ENCODE peak calls at places on chromosomes 2 and 18, in six cellular contexts. One of them, this sample, is unnamed.

GRCh38 chr2:120486946-120487345 is 141.0 kb downstream of the INHBB start:
- DNase-seq in A549: no peak
- DNase-seq in stomach: no peak
- DNase-seq in fibroblast of lung: no peak
- DNase-seq in activated B cell treated with CpG ODN at 0.5 μM for 24 hours: no peak
- DNase-seq in brain microvascular endothelial cell: peak
- DNase-seq in this sample: no peak

GRCh38 chr2:173401716-173402326 is 47.1 kb downstream of the CDCA7 start:
- DNase-seq in A549: no peak
- DNase-seq in stomach: no peak
- DNase-seq in fibroblast of lung: no peak
- DNase-seq in activated B cell treated with CpG ODN at 0.5 μM for 24 hours: no peak
- DNase-seq in brain microvascular endothelial cell: peak
- DNase-seq in this sample: no peak

GRCh38 chr2:169329669-169330554 is 32.4 kb downstream of the LRP2 start:
- DNase-seq in A549: no peak
- DNase-seq in stomach: no peak
- DNase-seq in fibroblast of lung: no peak
- DNase-seq in activated B cell treated with CpG ODN at 0.5 μM for 24 hours: no peak
- DNase-seq in brain microvascular endothelial cell: no peak
- DNase-seq in this sample: no peak

GRCh38 chr2:73890301-73891092 is 2.3 kb upstream of the ACTG2 start:
- DNase-seq in A549: no peak
- DNase-seq in stomach: no peak
- DNase-seq in fibroblast of lung: no peak
- DNase-seq in activated B cell treated with CpG ODN at 0.5 μM for 24 hours: no peak
- DNase-seq in brain microvascular endothelial cell: no peak
- DNase-seq in this sample: no peak

GRCh38 chr2:159879061-159879604 is 81.1 kb upstream of the CD302 start:
- DNase-seq in A549: no peak
- DNase-seq in stomach: no peak
- DNase-seq in fibroblast of lung: peak
- DNase-seq in activated B cell treated with CpG ODN at 0.5 μM for 24 hours: no peak
- DNase-seq in brain microvascular endothelial cell: peak
- DNase-seq in this sample: no peak

GRCh38 chr2:98649135-98649991 is 41.0 kb downstream of the UNC50 start:
- DNase-seq in A549: peak
- DNase-seq in stomach: peak
- DNase-seq in fibroblast of lung: peak
- DNase-seq in activated B cell treated with CpG ODN at 0.5 μM for 24 hours: peak
- DNase-seq in brain microvascular endothelial cell: peak
- DNase-seq in this sample: no peak

GRCh38 chr18:48833701-48834394 is 116.9 kb downstream of the SMAD7 start:
- DNase-seq in A549: no peak
- DNase-seq in stomach: peak
- DNase-seq in fibroblast of lung: no peak
- DNase-seq in activated B cell treated with CpG ODN at 0.5 μM for 24 hours: peak
- DNase-seq in brain microvascular endothelial cell: no peak
- DNase-seq in this sample: no peak

GRCh38 chr2:96537734-96538486 is 1.4 kb downstream of the ARID5A start:
- DNase-seq in A549: no peak
- DNase-seq in stomach: no peak
- DNase-seq in fibroblast of lung: no peak
- DNase-seq in activated B cell treated with CpG ODN at 0.5 μM for 24 hours: peak
- DNase-seq in brain microvascular endothelial cell: no peak
- DNase-seq in this sample: no peak

GRCh38 chr18:63472380-63472779 is 4.4 kb upstream of the SERPINB5 start:
- DNase-seq in A549: peak
- DNase-seq in stomach: no peak
- DNase-seq in fibroblast of lung: no peak
- DNase-seq in activated B cell treated with CpG ODN at 0.5 μM for 24 hours: no peak
- DNase-seq in brain microvascular endothelial cell: no peak
- DNase-seq in this sample: no peak

GRCh38 chr2:8003462-8004075 is 678.3 kb upstream of the ID2 start:
- DNase-seq in A549: no peak
- DNase-seq in stomach: no peak
- DNase-seq in fibroblast of lung: peak
- DNase-seq in activated B cell treated with CpG ODN at 0.5 μM for 24 hours: no peak
- DNase-seq in brain microvascular endothelial cell: peak
- DNase-seq in this sample: no peak

GRCh38 chr2:70656421-70657010 is 102.9 kb upstream of the TGFA start:
- DNase-seq in A549: no peak
- DNase-seq in stomach: no peak
- DNase-seq in fibroblast of lung: no peak
- DNase-seq in activated B cell treated with CpG ODN at 0.5 μM for 24 hours: no peak
- DNase-seq in brain microvascular endothelial cell: no peak
- DNase-seq in this sample: no peak

GRCh38 chr2:201618744-201619654 is 24.3 kb downstream of the TMEM237 start:
- DNase-seq in A549: no peak
- DNase-seq in stomach: peak
- DNase-seq in fibroblast of lung: peak
- DNase-seq in activated B cell treated with CpG ODN at 0.5 μM for 24 hours: no peak
- DNase-seq in brain microvascular endothelial cell: peak
- DNase-seq in this sample: no peak

GRCh38 chr2:25521665-25522387 is 151.6 kb downstream of the DTNB start:
- DNase-seq in A549: peak
- DNase-seq in stomach: no peak
- DNase-seq in fibroblast of lung: peak
- DNase-seq in activated B cell treated with CpG ODN at 0.5 μM for 24 hours: no peak
- DNase-seq in brain microvascular endothelial cell: peak
- DNase-seq in this sample: no peak

GRCh38 chr2:73205611-73206010 is 3.2 kb downstream of the NOTO start:
- DNase-seq in A549: no peak
- DNase-seq in stomach: no peak
- DNase-seq in fibroblast of lung: no peak
- DNase-seq in activated B cell treated with CpG ODN at 0.5 μM for 24 hours: no peak
- DNase-seq in brain microvascular endothelial cell: no peak
- DNase-seq in this sample: no peak

GRCh38 chr2:193837368-193837767 is 1642.6 kb upstream of the TMEFF2 start:
- DNase-seq in A549: no peak
- DNase-seq in stomach: no peak
- DNase-seq in fibroblast of lung: no peak
- DNase-seq in activated B cell treated with CpG ODN at 0.5 μM for 24 hours: no peak
- DNase-seq in brain microvascular endothelial cell: no peak
- DNase-seq in this sample: no peak

GRCh38 chr2:53234548-53234903 is 533.1 kb upstream of the CHAC2 start:
- DNase-seq in A549: no peak
- DNase-seq in stomach: no peak
- DNase-seq in fibroblast of lung: peak
- DNase-seq in activated B cell treated with CpG ODN at 0.5 μM for 24 hours: no peak
- DNase-seq in brain microvascular endothelial cell: no peak
- DNase-seq in this sample: no peak

GRCh38 chr18:36394486-36394885 is 97.0 kb downstream of the FHOD3 start:
- DNase-seq in A549: no peak
- DNase-seq in stomach: no peak
- DNase-seq in fibroblast of lung: no peak
- DNase-seq in activated B cell treated with CpG ODN at 0.5 μM for 24 hours: no peak
- DNase-seq in brain microvascular endothelial cell: no peak
- DNase-seq in this sample: no peak

GRCh38 chr2:214311931-214312749 is 98.7 kb upstream of the VWC2L start:
- DNase-seq in A549: no peak
- DNase-seq in stomach: no peak
- DNase-seq in fibroblast of lung: no peak
- DNase-seq in activated B cell treated with CpG ODN at 0.5 μM for 24 hours: no peak
- DNase-seq in brain microvascular endothelial cell: no peak
- DNase-seq in this sample: no peak

GRCh38 chr18:39481281-39481680 is 1915.7 kb upstream of the CELF4 start:
- DNase-seq in A549: no peak
- DNase-seq in stomach: no peak
- DNase-seq in fibroblast of lung: peak
- DNase-seq in activated B cell treated with CpG ODN at 0.5 μM for 24 hours: no peak
- DNase-seq in brain microvascular endothelial cell: no peak
- DNase-seq in this sample: no peak

GRCh38 chr2:134408791-134409190 is 154.9 kb downstream of the MGAT5 start:
- DNase-seq in A549: no peak
- DNase-seq in stomach: no peak
- DNase-seq in fibroblast of lung: peak
- DNase-seq in activated B cell treated with CpG ODN at 0.5 μM for 24 hours: no peak
- DNase-seq in brain microvascular endothelial cell: peak
- DNase-seq in this sample: no peak

DNA sequence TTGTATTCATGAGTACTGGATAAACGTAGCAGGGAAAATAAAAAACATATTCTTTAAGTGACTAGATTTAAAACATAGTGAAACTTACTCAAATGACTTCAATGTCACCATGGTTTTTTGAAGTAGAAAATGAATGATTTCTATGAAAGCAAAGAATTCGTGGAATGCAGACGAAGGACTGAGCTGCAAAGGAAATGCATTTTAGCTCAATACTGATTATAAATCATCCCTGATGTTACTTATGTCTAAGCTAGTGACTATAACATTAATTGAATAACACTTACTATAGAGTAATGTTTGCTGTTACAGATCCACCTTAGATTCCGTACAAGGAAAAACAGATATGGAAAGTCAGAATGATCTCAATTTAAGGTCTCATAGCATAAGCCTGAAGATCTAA is 1257.7 kb upstream of the CDH2 start:
- DNase-seq in A549: no peak
- DNase-seq in stomach: no peak
- DNase-seq in fibroblast of lung: no peak
- DNase-seq in activated B cell treated with CpG ODN at 0.5 μM for 24 hours: no peak
- DNase-seq in brain microvascular endothelial cell: no peak
- DNase-seq in this sample: no peak
- TF ChIP-seq CTCF in A549: no peak
- TF ChIP-seq CTCF in stomach: no peak
- TF ChIP-seq CTCF in fibroblast of lung: no peak
- TF ChIP-seq CTCF in activated B cell treated with CpG ODN at 0.5 μM for 24 hours: no peak
- TF ChIP-seq CTCF in brain microvascular endothelial cell: no peak
- TF ChIP-seq CTCF in this sample: no peak

GRCh38 chr2:127573771-127574170 is 38.3 kb downstream of the MYO7B start:
- DNase-seq in A549: no peak
- DNase-seq in stomach: peak
- DNase-seq in fibroblast of lung: no peak
- DNase-seq in activated B cell treated with CpG ODN at 0.5 μM for 24 hours: no peak
- DNase-seq in brain microvascular endothelial cell: no peak
- DNase-seq in this sample: no peak

GRCh38 chr2:127576433-127577207 is 41.1 kb downstream of the MYO7B start:
- DNase-seq in A549: no peak
- DNase-seq in stomach: peak
- DNase-seq in fibroblast of lung: peak
- DNase-seq in activated B cell treated with CpG ODN at 0.5 μM for 24 hours: no peak
- DNase-seq in brain microvascular endothelial cell: peak
- DNase-seq in this sample: no peak

GRCh38 chr2:127574656-127575055 is 39.2 kb downstream of the MYO7B start:
- DNase-seq in A549: no peak
- DNase-seq in stomach: peak
- DNase-seq in fibroblast of lung: no peak
- DNase-seq in activated B cell treated with CpG ODN at 0.5 μM for 24 hours: no peak
- DNase-seq in brain microvascular endothelial cell: no peak
- DNase-seq in this sample: no peak

GRCh38 chr2:127575941-127576432 is 40.5 kb downstream of the MYO7B start:
- DNase-seq in A549: no peak
- DNase-seq in stomach: peak
- DNase-seq in fibroblast of lung: no peak
- DNase-seq in activated B cell treated with CpG ODN at 0.5 μM for 24 hours: no peak
- DNase-seq in brain microvascular endothelial cell: no peak
- DNase-seq in this sample: no peak

DNA sequence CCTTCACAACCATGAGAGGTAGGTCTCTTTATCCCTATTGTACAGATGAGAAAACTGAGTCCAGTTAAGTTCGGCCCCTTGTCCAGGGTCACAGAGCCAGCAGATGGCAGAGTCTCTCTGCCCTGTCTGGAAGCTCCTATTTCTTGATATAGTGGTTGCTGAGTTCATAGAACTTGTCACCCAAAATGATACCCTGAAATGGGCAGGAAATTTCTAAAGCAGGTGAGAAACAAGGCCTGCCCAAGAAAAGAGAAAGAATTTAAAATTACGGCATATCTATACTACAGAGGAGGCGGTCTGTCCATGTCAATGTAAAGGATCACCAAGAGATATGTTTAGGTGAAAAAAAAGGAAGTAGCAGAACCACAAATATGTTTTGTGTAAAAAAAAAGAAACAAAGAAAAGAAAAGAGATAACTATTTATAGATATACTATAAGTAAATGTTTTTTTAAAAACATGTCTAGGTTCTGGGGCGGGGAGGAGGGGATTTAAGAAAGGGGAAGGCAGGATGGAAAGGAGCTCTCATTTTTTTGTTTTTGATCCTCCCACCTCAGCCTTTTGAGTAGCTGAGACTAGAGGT is 39.8 kb downstream of the MYO7B start:
- DNase-seq in A549: no peak
- DNase-seq in stomach: peak
- DNase-seq in fibroblast of lung: no peak
- DNase-seq in activated B cell treated with CpG ODN at 0.5 μM for 24 hours: no peak
- DNase-seq in brain microvascular endothelial cell: no peak
- DNase-seq in this sample: no peak
- TF ChIP-seq CTCF in A549: no peak
- TF ChIP-seq CTCF in stomach: no peak
- TF ChIP-seq CTCF in fibroblast of lung: no peak
- TF ChIP-seq CTCF in activated B cell treated with CpG ODN at 0.5 μM for 24 hours: no peak
- TF ChIP-seq CTCF in brain microvascular endothelial cell: peak
- TF ChIP-seq CTCF in this sample: no peak

GRCh38 chr2:199911052-199911876 is at the start of gene C2orf69:
- DNase-seq in A549: peak
- DNase-seq in stomach: peak
- DNase-seq in fibroblast of lung: peak
- DNase-seq in activated B cell treated with CpG ODN at 0.5 μM for 24 hours: peak
- DNase-seq in brain microvascular endothelial cell: peak
- DNase-seq in this sample: peak
- TF ChIP-seq CTCF in A549: no peak
- TF ChIP-seq CTCF in stomach: no peak
- TF ChIP-seq CTCF in fibroblast of lung: no peak
- TF ChIP-seq CTCF in activated B cell treated with CpG ODN at 0.5 μM for 24 hours: no peak
- TF ChIP-seq CTCF in brain microvascular endothelial cell: no peak
- TF ChIP-seq CTCF in this sample: no peak

GRCh38 chr2:199485732-199486335 is 28.1 kb upstream of the SATB2 start:
- DNase-seq in A549: peak
- DNase-seq in stomach: peak
- DNase-seq in fibroblast of lung: peak
- DNase-seq in activated B cell treated with CpG ODN at 0.5 μM for 24 hours: no peak
- DNase-seq in brain microvascular endothelial cell: peak
- DNase-seq in this sample: peak

GRCh38 chr2:199480966-199481365 is 23.2 kb upstream of the SATB2 start:
- DNase-seq in A549: no peak
- DNase-seq in stomach: no peak
- DNase-seq in fibroblast of lung: no peak
- DNase-seq in activated B cell treated with CpG ODN at 0.5 μM for 24 hours: no peak
- DNase-seq in brain microvascular endothelial cell: no peak
- DNase-seq in this sample: no peak

GRCh38 chr2:199490049-199490448 is 32.3 kb upstream of the SATB2 start:
- DNase-seq in A549: no peak
- DNase-seq in stomach: no peak
- DNase-seq in fibroblast of lung: no peak
- DNase-seq in activated B cell treated with CpG ODN at 0.5 μM for 24 hours: no peak
- DNase-seq in brain microvascular endothelial cell: no peak
- DNase-seq in this sample: no peak

GRCh38 chr2:199488772-199489400 is 31.1 kb upstream of the SATB2 start:
- DNase-seq in A549: peak
- DNase-seq in stomach: peak
- DNase-seq in fibroblast of lung: peak
- DNase-seq in activated B cell treated with CpG ODN at 0.5 μM for 24 hours: no peak
- DNase-seq in brain microvascular endothelial cell: peak
- DNase-seq in this sample: peak

DNA sequence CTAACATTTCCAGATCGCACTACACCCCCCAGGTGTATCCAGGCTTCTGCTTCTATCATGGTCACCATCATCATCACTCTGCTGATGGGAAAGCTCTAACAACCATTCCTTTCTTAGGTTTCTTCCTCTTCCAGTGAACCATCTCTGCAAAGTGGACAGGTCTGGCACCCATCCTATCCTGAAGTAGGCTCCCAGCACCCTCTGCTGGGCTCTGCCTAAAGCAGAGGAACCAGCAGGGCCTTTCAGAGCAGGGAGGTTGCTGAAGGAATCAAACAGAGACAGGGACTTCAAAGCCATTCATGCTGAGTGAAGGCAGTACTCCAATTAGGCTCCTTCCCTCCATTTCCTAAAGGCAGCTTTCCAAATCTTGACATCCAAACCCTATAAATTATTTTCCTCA is 27.2 kb upstream of the SATB2 start:
- DNase-seq in A549: no peak
- DNase-seq in stomach: no peak
- DNase-seq in fibroblast of lung: no peak
- DNase-seq in activated B cell treated with CpG ODN at 0.5 μM for 24 hours: no peak
- DNase-seq in brain microvascular endothelial cell: no peak
- DNase-seq in this sample: no peak
- TF ChIP-seq CTCF in A549: no peak
- TF ChIP-seq CTCF in stomach: no peak
- TF ChIP-seq CTCF in fibroblast of lung: no peak
- TF ChIP-seq CTCF in activated B cell treated with CpG ODN at 0.5 μM for 24 hours: no peak
- TF ChIP-seq CTCF in brain microvascular endothelial cell: peak
- TF ChIP-seq CTCF in this sample: no peak

This sample was measured in D721Med.